ENCODE peak calls at places on chromosomes 2 and 18, in six cellular contexts. One of them, this sample, is unnamed.

GRCh38 chr2:31563273-31563839 is 17.4 kb downstream of the SRD5A2 start:
- DNase-seq in CD4-positive, alpha-beta T cell: no peak
- DNase-seq in ovary: no peak
- DNase-seq in GM13977: no peak
- DNase-seq in heart right ventricle: no peak
- DNase-seq in colonic mucosa: no peak
- DNase-seq in this sample: no peak

GRCh38 chr2:54665436-54665856 is 58.0 kb upstream of the EML6 start:
- DNase-seq in CD4-positive, alpha-beta T cell: peak; percentile 10
- DNase-seq in ovary: no peak
- DNase-seq in GM13977: peak; percentile 51
- DNase-seq in heart right ventricle: no peak
- DNase-seq in colonic mucosa: peak; percentile 54
- DNase-seq in this sample: peak; percentile 38

GRCh38 chr2:239598011-239598731 is 197.4 kb upstream of the HDAC4 start:
- DNase-seq in CD4-positive, alpha-beta T cell: no peak
- DNase-seq in ovary: peak; percentile 6
- DNase-seq in GM13977: no peak
- DNase-seq in heart right ventricle: no peak
- DNase-seq in colonic mucosa: no peak
- DNase-seq in this sample: no peak

GRCh38 chr18:59042477-59042842 is 97.2 kb upstream of the SEC11C start:
- DNase-seq in CD4-positive, alpha-beta T cell: no peak
- DNase-seq in ovary: no peak
- DNase-seq in GM13977: no peak
- DNase-seq in heart right ventricle: no peak
- DNase-seq in colonic mucosa: no peak
- DNase-seq in this sample: no peak

GRCh38 chr2:29920631-29921559 is 491 bp downstream of the ALK start:
- DNase-seq in CD4-positive, alpha-beta T cell: no peak
- DNase-seq in ovary: peak; percentile 17
- DNase-seq in GM13977: peak; percentile 43
- DNase-seq in heart right ventricle: no peak
- DNase-seq in colonic mucosa: no peak
- DNase-seq in this sample: peak; percentile 19

GRCh38 chr2:66575625-66576371 is 140.9 kb downstream of the MEIS1 start:
- DNase-seq in CD4-positive, alpha-beta T cell: no peak
- DNase-seq in ovary: peak; percentile 69
- DNase-seq in GM13977: no peak
- DNase-seq in heart right ventricle: no peak
- DNase-seq in colonic mucosa: peak; percentile 25
- DNase-seq in this sample: peak; percentile 24

GRCh38 chr2:46813046-46813445 is 102.6 kb downstream of the MCFD2 start:
- DNase-seq in CD4-positive, alpha-beta T cell: no peak
- DNase-seq in ovary: peak; percentile 59
- DNase-seq in GM13977: no peak
- DNase-seq in heart right ventricle: peak; percentile 71
- DNase-seq in colonic mucosa: peak; percentile 23
- DNase-seq in this sample: no peak

GRCh38 chr2:64127119-64127518 is 17.1 kb downstream of the PELI1 start:
- DNase-seq in CD4-positive, alpha-beta T cell: no peak
- DNase-seq in ovary: no peak
- DNase-seq in GM13977: no peak
- DNase-seq in heart right ventricle: no peak
- DNase-seq in colonic mucosa: no peak
- DNase-seq in this sample: no peak

GRCh38 chr2:16204791-16205620 is 264.7 kb downstream of the MYCN start:
- DNase-seq in CD4-positive, alpha-beta T cell: no peak
- DNase-seq in ovary: no peak
- DNase-seq in GM13977: no peak
- DNase-seq in heart right ventricle: no peak
- DNase-seq in colonic mucosa: no peak
- DNase-seq in this sample: no peak

GRCh38 chr2:126513033-126513432 is 142.9 kb upstream of the GYPC start:
- DNase-seq in CD4-positive, alpha-beta T cell: no peak
- DNase-seq in ovary: no peak
- DNase-seq in GM13977: no peak
- DNase-seq in heart right ventricle: no peak
- DNase-seq in colonic mucosa: no peak
- DNase-seq in this sample: no peak

GRCh38 chr2:84897773-84898172 is 7.7 kb upstream of the TMSB10 start:
- DNase-seq in CD4-positive, alpha-beta T cell: no peak
- DNase-seq in ovary: no peak
- DNase-seq in GM13977: no peak
- DNase-seq in heart right ventricle: no peak
- DNase-seq in colonic mucosa: no peak
- DNase-seq in this sample: no peak

GRCh38 chr2:52916976-52917375 is 850.6 kb upstream of the CHAC2 start:
- DNase-seq in CD4-positive, alpha-beta T cell: no peak
- DNase-seq in ovary: no peak
- DNase-seq in GM13977: no peak
- DNase-seq in heart right ventricle: no peak
- DNase-seq in colonic mucosa: no peak
- DNase-seq in this sample: no peak

GRCh38 chr18:79774111-79774510 is 23.6 kb upstream of the KCNG2 start:
- DNase-seq in CD4-positive, alpha-beta T cell: no peak
- DNase-seq in ovary: no peak
- DNase-seq in GM13977: no peak
- DNase-seq in heart right ventricle: no peak
- DNase-seq in colonic mucosa: no peak
- DNase-seq in this sample: no peak

GRCh38 chr2:101766871-101767739 is 69.6 kb downstream of the MAP4K4 start:
- DNase-seq in CD4-positive, alpha-beta T cell: no peak
- DNase-seq in ovary: no peak
- DNase-seq in GM13977: no peak
- DNase-seq in heart right ventricle: no peak
- DNase-seq in colonic mucosa: no peak
- DNase-seq in this sample: no peak

GRCh38 chr2:233989221-233989620 is 61.3 kb upstream of the SPP2 start:
- DNase-seq in CD4-positive, alpha-beta T cell: no peak
- DNase-seq in ovary: no peak
- DNase-seq in GM13977: no peak
- DNase-seq in heart right ventricle: no peak
- DNase-seq in colonic mucosa: no peak
- DNase-seq in this sample: no peak

GRCh38 chr2:109419960-109420370 is 193.8 kb downstream of the SEPTIN10 start:
- DNase-seq in CD4-positive, alpha-beta T cell: no peak
- DNase-seq in ovary: no peak
- DNase-seq in GM13977: no peak
- DNase-seq in heart right ventricle: no peak
- DNase-seq in colonic mucosa: no peak
- DNase-seq in this sample: no peak

GRCh38 chr18:52748343-52748742 is 408.3 kb downstream of the DCC start:
- DNase-seq in CD4-positive, alpha-beta T cell: no peak
- DNase-seq in ovary: no peak
- DNase-seq in GM13977: no peak
- DNase-seq in heart right ventricle: no peak
- DNase-seq in colonic mucosa: no peak
- DNase-seq in this sample: no peak

GRCh38 chr2:22215517-22215916 is 1091.7 kb downstream of the TDRD15 start:
- DNase-seq in CD4-positive, alpha-beta T cell: no peak
- DNase-seq in ovary: no peak
- DNase-seq in GM13977: no peak
- DNase-seq in heart right ventricle: no peak
- DNase-seq in colonic mucosa: no peak
- DNase-seq in this sample: no peak

GRCh38 chr2:144572977-144573376 is 53.1 kb upstream of the ZEB2 start:
- DNase-seq in CD4-positive, alpha-beta T cell: no peak
- DNase-seq in ovary: no peak
- DNase-seq in GM13977: peak; percentile 32
- DNase-seq in heart right ventricle: no peak
- DNase-seq in colonic mucosa: no peak
- DNase-seq in this sample: no peak

DNA sequence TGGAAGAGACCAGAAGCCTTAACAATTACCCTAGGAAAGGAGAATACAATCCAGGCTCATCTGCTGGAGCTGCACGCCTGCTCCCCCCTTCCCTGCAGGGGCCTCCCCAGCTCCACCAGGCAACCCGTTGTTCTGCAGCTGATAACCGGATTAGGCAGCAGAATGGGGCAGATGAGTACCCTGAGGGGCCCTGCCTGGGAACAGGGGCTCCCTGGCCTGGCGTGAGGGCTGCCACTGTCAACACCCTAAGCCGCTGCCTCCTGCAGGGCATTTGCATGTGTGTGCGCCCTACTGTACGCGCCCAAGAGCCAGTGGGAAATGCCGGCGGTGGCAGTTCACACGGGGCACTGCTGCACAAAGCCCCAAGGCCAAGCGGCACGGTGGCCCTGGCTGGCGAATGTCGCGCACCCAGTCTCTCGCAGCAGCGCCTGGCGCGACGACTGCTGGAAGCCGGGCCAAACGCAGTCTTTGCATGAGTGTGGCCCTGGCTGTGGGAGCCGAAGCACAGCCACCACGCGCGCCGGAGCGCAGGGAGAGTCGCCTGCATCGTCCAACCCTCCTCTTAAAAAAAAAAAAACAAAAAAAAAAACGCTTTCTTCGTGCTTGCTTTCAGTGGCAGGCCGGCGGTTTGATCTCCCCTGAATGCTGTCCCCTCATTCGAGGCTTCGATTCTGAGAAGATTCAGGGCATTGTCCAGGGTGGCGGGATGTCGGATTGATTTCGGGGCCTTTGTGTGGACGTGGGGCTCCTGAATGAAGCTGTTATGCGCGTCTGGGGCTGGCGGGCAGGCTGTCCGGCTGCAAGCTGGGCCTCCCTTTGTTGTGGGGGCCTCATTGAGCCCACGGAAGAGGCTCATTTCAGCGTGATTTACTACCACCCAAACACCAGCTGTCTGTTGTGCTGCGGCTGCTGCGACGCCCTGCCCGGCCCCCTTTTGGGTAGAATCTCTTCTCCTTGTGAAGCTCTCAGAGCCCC is 63.8 kb downstream of the SETBP1 start:
- DNase-seq in CD4-positive, alpha-beta T cell: no peak
- DNase-seq in ovary: peak; percentile 45
- DNase-seq in GM13977: no peak
- DNase-seq in heart right ventricle: no peak
- DNase-seq in colonic mucosa: no peak
- DNase-seq in this sample: no peak
- TF ChIP-seq CTCF in CD4-positive, alpha-beta T cell: no peak
- TF ChIP-seq CTCF in ovary: no peak
- TF ChIP-seq CTCF in GM13977: no peak
- TF ChIP-seq CTCF in heart right ventricle: peak; percentile 27
- TF ChIP-seq CTCF in colonic mucosa: no peak
- TF ChIP-seq CTCF in this sample: no peak

GRCh38 chr2:28664120-28664842 is 87.3 kb upstream of the PPP1CB start:
- DNase-seq in CD4-positive, alpha-beta T cell: no peak
- DNase-seq in ovary: peak; percentile 71
- DNase-seq in GM13977: no peak
- DNase-seq in heart right ventricle: no peak
- DNase-seq in colonic mucosa: peak; percentile 79
- DNase-seq in this sample: no peak

GRCh38 chr2:28663359-28663758 is 88.3 kb upstream of the PPP1CB start:
- DNase-seq in CD4-positive, alpha-beta T cell: no peak
- DNase-seq in ovary: no peak
- DNase-seq in GM13977: no peak
- DNase-seq in heart right ventricle: no peak
- DNase-seq in colonic mucosa: no peak
- DNase-seq in this sample: no peak

GRCh38 chr2:28661589-28662001 is 90.0 kb upstream of the PPP1CB start:
- DNase-seq in CD4-positive, alpha-beta T cell: no peak
- DNase-seq in ovary: peak; percentile 68
- DNase-seq in GM13977: no peak
- DNase-seq in heart right ventricle: peak; percentile 84
- DNase-seq in colonic mucosa: peak; percentile 85
- DNase-seq in this sample: no peak

GRCh38 chr2:28662044-28662443 is 89.6 kb upstream of the PPP1CB start:
- DNase-seq in CD4-positive, alpha-beta T cell: no peak
- DNase-seq in ovary: no peak
- DNase-seq in GM13977: no peak
- DNase-seq in heart right ventricle: no peak
- DNase-seq in colonic mucosa: peak; percentile 91
- DNase-seq in this sample: no peak

GRCh38 chr2:28662468-28663095 is 89.0 kb upstream of the PPP1CB start:
- DNase-seq in CD4-positive, alpha-beta T cell: no peak
- DNase-seq in ovary: no peak
- DNase-seq in GM13977: no peak
- DNase-seq in heart right ventricle: no peak
- DNase-seq in colonic mucosa: peak; percentile 74
- DNase-seq in this sample: no peak
- TF ChIP-seq CTCF in CD4-positive, alpha-beta T cell: no peak
- TF ChIP-seq CTCF in ovary: no peak
- TF ChIP-seq CTCF in GM13977: no peak
- TF ChIP-seq CTCF in heart right ventricle: no peak
- TF ChIP-seq CTCF in colonic mucosa: no peak
- TF ChIP-seq CTCF in this sample: no peak

GRCh38 chr18:41391616-41392610 is 563.1 kb upstream of the PIK3C3 start:
- DNase-seq in CD4-positive, alpha-beta T cell: no peak
- DNase-seq in ovary: peak; percentile 16
- DNase-seq in GM13977: peak; percentile 31
- DNase-seq in heart right ventricle: peak; percentile 12
- DNase-seq in colonic mucosa: peak; percentile 25
- DNase-seq in this sample: peak; percentile 17
- TF ChIP-seq CTCF in CD4-positive, alpha-beta T cell: no peak
- TF ChIP-seq CTCF in ovary: no peak
- TF ChIP-seq CTCF in GM13977: peak; percentile 58
- TF ChIP-seq CTCF in heart right ventricle: peak; percentile 64
- TF ChIP-seq CTCF in colonic mucosa: peak; percentile 39
- TF ChIP-seq CTCF in this sample: peak; percentile 47

GRCh38 chr2:130884503-130884902 is 47.8 kb downstream of the ARHGEF4 start:
- DNase-seq in CD4-positive, alpha-beta T cell: no peak
- DNase-seq in ovary: no peak
- DNase-seq in GM13977: no peak
- DNase-seq in heart right ventricle: no peak
- DNase-seq in colonic mucosa: no peak
- DNase-seq in this sample: no peak
- TF ChIP-seq CTCF in CD4-positive, alpha-beta T cell: no peak
- TF ChIP-seq CTCF in ovary: no peak
- TF ChIP-seq CTCF in GM13977: no peak
- TF ChIP-seq CTCF in heart right ventricle: no peak
- TF ChIP-seq CTCF in colonic mucosa: no peak
- TF ChIP-seq CTCF in this sample: no peak

DNA sequence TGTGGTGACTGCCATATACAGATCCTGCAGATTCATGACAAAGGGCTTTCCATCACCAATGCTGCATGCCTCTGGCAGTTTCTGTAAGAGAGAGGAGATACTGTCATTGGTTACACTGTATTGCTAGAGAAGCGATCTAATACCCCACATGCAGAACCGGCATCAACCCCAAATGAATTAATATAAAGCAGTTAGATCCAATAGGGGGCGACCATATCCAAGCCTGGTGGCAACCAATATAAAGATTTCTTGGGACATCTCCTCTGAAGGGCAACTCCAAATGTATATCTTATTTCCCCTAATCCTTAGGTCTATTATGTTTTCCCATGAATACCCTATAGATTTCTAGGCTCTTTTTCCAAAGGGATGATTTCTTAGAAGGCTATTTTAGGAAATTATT is 17.4 kb upstream of the IHH start:
- DNase-seq in CD4-positive, alpha-beta T cell: no peak
- DNase-seq in ovary: no peak
- DNase-seq in GM13977: peak; percentile 7
- DNase-seq in heart right ventricle: no peak
- DNase-seq in colonic mucosa: no peak
- DNase-seq in this sample: peak; percentile 8
- TF ChIP-seq CTCF in CD4-positive, alpha-beta T cell: no peak
- TF ChIP-seq CTCF in ovary: no peak
- TF ChIP-seq CTCF in GM13977: no peak
- TF ChIP-seq CTCF in heart right ventricle: no peak
- TF ChIP-seq CTCF in colonic mucosa: no peak
- TF ChIP-seq CTCF in this sample: no peak

This sample was measured in GM10248.